ENCODE peak calls at places on chromosomes 2 and 18, in four cellular contexts. R is HepG2, P is A549, D is K562. H is an unnamed sample.

GRCh38 chr2:64327510-64328414 is 126.2 kb upstream of the LGALSL start:
- DNase-seq in R (no peak), P (no peak), D (no peak), H (peak; percentile 49)

GRCh38 chr18:76568726-76569125 is 73.7 kb upstream of the ZNF516 start:
- DNase-seq in R (no peak), P (no peak), D (no peak), H (no peak)

GRCh38 chr18:74194691-74195090 is 46.4 kb downstream of the TIMM21 start:
- DNase-seq in R (no peak), P (no peak), D (no peak), H (no peak)

GRCh38 chr2:68284896-68285295 is 32.6 kb upstream of the PPP3R1 start:
- DNase-seq in R (no peak), P (no peak), D (no peak), H (no peak)

GRCh38 chr18:62758591-62758990 is 43.2 kb downstream of the PHLPP1 start:
- DNase-seq in R (no peak), P (no peak), D (no peak), H (no peak)

GRCh38 chr2:19545507-19545906 is 187.1 kb upstream of the OSR1 start:
- DNase-seq in R (no peak), P (no peak), D (no peak), H (no peak)

GRCh38 chr2:174535757-174536703 is 49.2 kb upstream of the GPR155 start:
- DNase-seq in R (no peak), P (no peak), D (peak; percentile 12), H (no peak)

GRCh38 chr2:238818576-238818975 is 29.3 kb upstream of the TWIST2 start:
- DNase-seq in R (no peak), P (no peak), D (no peak), H (no peak)

GRCh38 chr2:168030862-168031624 is 216.4 kb downstream of the STK39 start:
- DNase-seq in R (no peak), P (no peak), D (no peak), H (no peak)

GRCh38 chr2:126370208-126370607 is 285.8 kb upstream of the GYPC start:
- DNase-seq in R (peak; percentile 13), P (no peak), D (no peak), H (no peak)

GRCh38 chr2:159549234-159549633 is 67.1 kb downstream of the BAZ2B start:
- DNase-seq in R (no peak), P (no peak), D (no peak), H (no peak)

GRCh38 chr18:48782381-48782841 is 168.4 kb downstream of the SMAD7 start:
- DNase-seq in R (no peak), P (no peak), D (no peak), H (no peak)

GRCh38 chr2:215332876-215333600 is 21.2 kb downstream of the ATIC start:
- DNase-seq in R (no peak), P (no peak), D (no peak), H (no peak)

GRCh38 chr2:41720702-41721344 is 327.0 kb upstream of the PKDCC start:
- DNase-seq in R (no peak), P (no peak), D (peak; percentile 8), H (no peak)

GRCh38 chr2:69449906-69450305 is 12.7 kb upstream of the NFU1 start:
- DNase-seq in R (no peak), P (no peak), D (no peak), H (no peak)

GRCh38 chr2:47403829-47404228 is 873 bp downstream of the MSH2 start:
- DNase-seq in R (peak; percentile 23), P (peak; percentile 40), D (peak; percentile 55), H (no peak)

GRCh38 chr18:59795882-59796281 is 98.7 kb upstream of the CCBE1 start:
- DNase-seq in R (no peak), P (no peak), D (no peak), H (no peak)

GRCh38 chr2:157931542-157931941 is 55.4 kb upstream of the ACVR1 start:
- DNase-seq in R (no peak), P (no peak), D (no peak), H (no peak)

GRCh38 chr2:61922714-61923113 is 17.2 kb downstream of the COMMD1 start:
- DNase-seq in R (no peak), P (no peak), D (no peak), H (no peak)

GRCh38 chr2:113283704-113284284 is 5.1 kb upstream of the PAX8 start:
- DNase-seq in R (peak; percentile 54), P (peak; percentile 60), D (no peak), H (no peak)

GRCh38 chr18:49016648-49017539 is 66.1 kb upstream of the SMAD7 start:
- DNase-seq in R (peak; percentile 78), P (peak; percentile 41), D (peak; percentile 50), H (peak; percentile 67)

GRCh38 chr18:27130029-27130428 is 55.1 kb downstream of the CHST9 start:
- DNase-seq in R (no peak), P (no peak), D (no peak), H (no peak)

GRCh38 chr18:47996091-47996541 is 65.7 kb upstream of the SMAD2 start:
- DNase-seq in R (no peak), P (no peak), D (no peak), H (no peak)

GRCh38 chr2:72921088-72921851 is 4.0 kb downstream of the EMX1 start:
- DNase-seq in R (no peak), P (no peak), D (no peak), H (peak; percentile 45)

GRCh38 chr18:41744664-41745063 is 210.4 kb upstream of the PIK3C3 start:
- DNase-seq in R (no peak), P (no peak), D (no peak), H (no peak)

GRCh38 chr2:37802899-37803379 is 122.1 kb upstream of the RMDN2 start:
- DNase-seq in R (no peak), P (peak; percentile 71), D (no peak), H (no peak)

GRCh38 chr2:238267341-238267710 is 21.1 kb downstream of the PER2 start:
- DNase-seq in R (no peak), P (no peak), D (no peak), H (no peak)

GRCh38 chr2:12059616-12060441 is 313.4 kb downstream of the LPIN1 start:
- DNase-seq in R (no peak), P (no peak), D (peak; percentile 65), H (no peak)

GRCh38 chr2:233482616-233483015 is 84.0 kb downstream of the USP40 start:
- DNase-seq in R (no peak), P (no peak), D (no peak), H (no peak)

GRCh38 chr2:217223222-217223930 is 363.5 kb upstream of the TNP1 start:
- DNase-seq in R (no peak), P (no peak), D (no peak), H (no peak)

GRCh38 chr2:177165103-177165583 is 47.5 kb upstream of the HNRNPA3 start:
- DNase-seq in R (no peak), P (no peak), D (peak; percentile 53), H (no peak)

GRCh38 chr18:59041819-59042476 is 97.7 kb upstream of the SEC11C start:
- DNase-seq in R (no peak), P (no peak), D (no peak), H (no peak)

GRCh38 chr2:134281815-134282419 is 28.0 kb downstream of the MGAT5 start:
- DNase-seq in R (no peak), P (no peak), D (no peak), H (no peak)

GRCh38 chr18:66497351-66497750 is 106.5 kb downstream of the CDH19 start:
- DNase-seq in R (no peak), P (no peak), D (no peak), H (no peak)

GRCh38 chr2:147575106-147575505 is 269.7 kb upstream of the ACVR2A start:
- DNase-seq in R (no peak), P (no peak), D (no peak), H (no peak)

GRCh38 chr2:193584522-193584938 is 1389.8 kb upstream of the TMEFF2 start:
- DNase-seq in R (peak; percentile 71), P (no peak), D (peak; percentile 15), H (no peak)

GRCh38 chr2:12173271-12173942 is 427.0 kb downstream of the LPIN1 start:
- DNase-seq in R (no peak), P (no peak), D (no peak), H (no peak)

GRCh38 chr2:25700221-25700660 is 26.9 kb upstream of the DTNB start:
- DNase-seq in R (peak; percentile 41), P (peak; percentile 55), D (peak; percentile 34), H (no peak)

DNA sequence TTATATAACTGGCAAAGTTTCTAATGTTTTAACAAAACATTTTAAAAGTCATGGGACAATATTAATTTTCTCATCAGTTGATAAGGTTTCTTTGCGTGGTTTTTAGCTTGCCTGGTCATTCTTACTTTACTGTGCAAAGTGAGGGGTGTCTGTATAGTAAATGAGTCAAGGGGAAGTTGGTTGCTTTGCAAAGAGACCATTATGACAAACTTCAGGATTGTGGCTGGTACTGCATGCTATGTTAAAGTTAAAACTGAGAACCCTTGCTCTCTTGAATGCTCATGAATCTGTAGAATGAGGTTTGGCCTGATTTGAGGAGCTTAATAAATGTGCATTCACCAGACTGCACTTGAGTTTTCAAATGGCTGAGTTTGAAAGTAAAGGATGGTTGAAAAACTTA is 47.0 kb downstream of the COL4A4 start:
- DNase-seq in R (no peak), P (no peak), D (no peak), H (no peak)
- TF ChIP-seq EP300 in R (no peak), P (no peak), D (no peak), H (no peak)

GRCh38 chr18:9482790-9483189 is 7.5 kb downstream of the RALBP1 start:
- DNase-seq in R (no peak), P (no peak), D (no peak), H (no peak)

GRCh38 chr18:9483526-9483925 is 8.2 kb downstream of the RALBP1 start:
- DNase-seq in R (no peak), P (no peak), D (no peak), H (no peak)

DNA sequence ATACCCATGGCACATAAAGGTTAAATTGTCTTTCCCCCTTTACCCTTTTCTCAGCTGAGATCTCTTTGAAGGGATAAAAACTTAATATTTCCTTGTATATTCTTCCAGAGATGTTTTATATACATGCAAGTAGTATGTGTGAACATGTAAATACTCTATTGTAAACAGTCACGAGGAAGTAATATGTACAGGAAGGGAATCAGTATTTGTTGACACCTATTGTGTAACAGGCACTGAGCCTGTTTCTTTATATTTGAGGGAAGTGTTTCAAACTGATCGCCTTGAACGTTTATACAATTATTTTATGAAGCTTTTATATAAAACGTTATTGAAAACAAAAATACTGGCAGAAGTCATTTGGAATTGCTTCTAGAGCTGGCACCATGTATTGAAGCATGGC is 13.2 kb downstream of the RALBP1 start:
- DNase-seq in R (no peak), P (no peak), D (no peak), H (no peak)
- TF ChIP-seq RNF2 in R (no peak), P (no peak), D (no peak), H (no peak)

GRCh38 chr2:66929632-66930385 is 467.3 kb upstream of the ETAA1 start:
- DNase-seq in R (no peak), P (no peak), D (no peak), H (no peak)
- TF ChIP-seq EP300 in R (no peak), P (no peak), D (no peak), H (no peak)

DNA sequence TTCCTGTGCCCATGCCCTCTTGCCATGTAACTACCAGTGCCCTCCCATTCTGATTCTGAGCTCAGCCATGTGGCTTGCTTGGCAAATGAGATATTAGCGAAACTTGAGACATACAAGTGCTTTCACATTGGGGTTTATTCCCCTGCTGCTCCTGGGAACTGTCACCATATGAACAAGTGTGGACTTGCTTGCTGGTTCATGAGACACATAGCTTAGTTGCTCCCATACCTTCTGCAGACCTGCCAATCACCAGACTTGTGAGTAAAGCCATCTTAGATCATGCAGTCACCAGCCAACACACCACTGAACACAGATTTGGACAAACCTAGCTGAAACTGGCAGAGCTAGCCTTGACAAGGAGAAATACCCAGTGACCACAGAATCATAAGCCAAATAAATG is 155.1 kb downstream of the SS18 start:
- DNase-seq in R (no peak), P (no peak), D (no peak), H (no peak)
- TF ChIP-seq RNF2 in R (no peak), P (no peak), D (no peak), H (no peak)